ENCODE peak calls at places on chromosomes 11 and 22, in eight cellular contexts. Z is left ventricle myocardium inferior, N is fibroblast of mammary gland, M is pancreas, K is mesendoderm, X is GM12865, C is ovary, O is fibroblast of lung. Q is an unnamed sample.

GRCh38 chr11:2531277-2531986 is 86.6 kb downstream of the KCNQ1 start:
- DNase-seq in K (peak), N (peak), M (peak), C (peak), O (peak), Z (peak), X (peak), Q (peak)

GRCh38 chr11:126993599-126993998 is 7.0 kb downstream of the KIRREL3 start:
- DNase-seq in M (no peak), Z (no peak), X (no peak), C (no peak), O (no peak), K (no peak), N (no peak), Q (no peak)

GRCh38 chr22:25404556-25404922 is 159.9 kb upstream of the GRK3 start:
- DNase-seq in O (no peak), C (no peak), Z (no peak), N (no peak), M (peak), K (no peak), X (no peak), Q (no peak)

GRCh38 chr22:38963872-38964271 is 6.5 kb downstream of the APOBEC3A start:
- DNase-seq in C (no peak), M (no peak), N (no peak), O (no peak), K (no peak), Z (no peak), X (no peak), Q (no peak)

GRCh38 chr11:112735470-112735869 is 225.8 kb upstream of the NCAM1 start:
- DNase-seq in O (no peak), M (no peak), C (no peak), N (no peak), K (no peak), Z (no peak), X (peak), Q (no peak)

GRCh38 chr11:79173615-79174014 is 267.2 kb downstream of the TENM4 start:
- DNase-seq in Z (no peak), N (peak), C (peak), M (no peak), X (no peak), O (peak), K (no peak), Q (no peak)

GRCh38 chr11:6992026-6992425 is 28.1 kb downstream of the ZNF214 start:
- DNase-seq in O (peak), N (peak), K (no peak), M (no peak), C (no peak), X (no peak), Z (no peak), Q (no peak)

GRCh38 chr11:74929431-74930363 is 19.2 kb downstream of the XRRA1 start:
- DNase-seq in Z (peak), X (peak), N (peak), O (peak), C (peak), M (no peak), K (peak), Q (peak)

GRCh38 chr11:36304349-36304748 is 8.3 kb downstream of the PRR5L start:
- DNase-seq in Z (no peak), M (no peak), K (no peak), C (no peak), X (no peak), N (no peak), O (no peak), Q (no peak)

GRCh38 chr11:79902493-79902892 is 461.7 kb upstream of the TENM4 start:
- DNase-seq in K (peak), M (no peak), C (no peak), N (peak), O (peak), X (no peak), Z (no peak), Q (no peak)

GRCh38 chr22:35488513-35488912 is 52.1 kb upstream of the RASD2 start:
- DNase-seq in X (no peak), N (no peak), C (no peak), K (no peak), M (no peak), Z (no peak), O (no peak), Q (no peak)

GRCh38 chr11:126597041-126597440 is 241.6 kb downstream of the ST3GAL4 start:
- DNase-seq in C (no peak), M (no peak), O (no peak), Z (no peak), N (no peak), K (peak), X (no peak), Q (no peak)

GRCh38 chr11:122748968-122749687 is 89.2 kb upstream of the CRTAM start:
- DNase-seq in Z (no peak), K (no peak), C (no peak), M (no peak), N (peak), O (peak), X (peak), Q (peak)

GRCh38 chr11:118138839-118139420 is 13.7 kb downstream of the SCN4B start:
- DNase-seq in K (no peak), Z (no peak), O (no peak), N (no peak), C (no peak), M (no peak), X (no peak), Q (no peak)

GRCh38 chr11:61337706-61338268 is 4.8 kb downstream of the TKFC start:
- DNase-seq in O (no peak), M (no peak), X (no peak), C (no peak), Z (no peak), N (no peak), K (no peak), Q (no peak)

GRCh38 chr11:85627332-85627997 is at the start of gene DLG2:
- DNase-seq in O (peak), X (peak), C (peak), M (peak), N (peak), Z (no peak), K (peak), Q (no peak)

GRCh38 chr11:45339754-45340519 is 53.8 kb upstream of the SYT13 start:
- DNase-seq in X (peak), C (peak), O (peak), M (peak), Z (peak), N (peak), K (peak), Q (peak)

GRCh38 chr11:3894128-3894731 is 38.8 kb downstream of the STIM1 start:
- DNase-seq in Z (peak), M (no peak), N (peak), O (no peak), C (no peak), K (no peak), X (peak), Q (peak)

GRCh38 chr11:94897330-94897768 is 76.0 kb downstream of the CWC15 start:
- DNase-seq in N (peak), K (peak), O (peak), Z (peak), M (no peak), X (peak), C (peak), Q (peak)

GRCh38 chr11:104665631-104666030 is 232.6 kb downstream of the CASP12 start:
- DNase-seq in O (peak), Z (no peak), X (no peak), M (no peak), N (peak), K (no peak), C (no peak), Q (no peak)

GRCh38 chr11:1659478-1659877 is 29.9 kb downstream of the KRTAP5-5 start:
- DNase-seq in C (no peak), Z (no peak), K (no peak), N (no peak), M (peak), O (no peak), X (no peak), Q (peak)

GRCh38 chr11:118514103-118514502 is 13.2 kb upstream of the TTC36 start:
- DNase-seq in M (no peak), K (no peak), C (no peak), N (no peak), X (no peak), O (no peak), Z (no peak), Q (no peak)

GRCh38 chr22:27377501-27377900 is 424.1 kb downstream of the MN1 start:
- DNase-seq in M (peak), Z (no peak), N (no peak), K (no peak), X (no peak), O (no peak), C (no peak), Q (no peak)
- H3K4me3 ChIP-seq in M (peak), Z (no peak), N (no peak), K (no peak), X (no peak), O (no peak), C (no peak), Q (no peak)

GRCh38 chr22:50602338-50602700 is 1.7 kb downstream of the MAPK8IP2 start:
- DNase-seq in N (no peak), C (no peak), O (no peak), M (no peak), K (no peak), X (no peak), Z (no peak), Q (no peak)

GRCh38 chr22:50600967-50601668 is 525 bp downstream of the MAPK8IP2 start:
- DNase-seq in K (no peak), O (no peak), Z (no peak), X (no peak), N (no peak), M (peak), C (peak), Q (no peak)

GRCh38 chr22:50601669-50602337 is 1.2 kb downstream of the MAPK8IP2 start:
- DNase-seq in N (no peak), C (no peak), M (no peak), Z (no peak), K (no peak), X (no peak), O (no peak), Q (no peak)

GRCh38 chr22:50599816-50600454 is 658 bp upstream of the MAPK8IP2 start:
- DNase-seq in X (peak), M (peak), Z (peak), O (no peak), N (no peak), C (peak), K (peak), Q (no peak)

DNA sequence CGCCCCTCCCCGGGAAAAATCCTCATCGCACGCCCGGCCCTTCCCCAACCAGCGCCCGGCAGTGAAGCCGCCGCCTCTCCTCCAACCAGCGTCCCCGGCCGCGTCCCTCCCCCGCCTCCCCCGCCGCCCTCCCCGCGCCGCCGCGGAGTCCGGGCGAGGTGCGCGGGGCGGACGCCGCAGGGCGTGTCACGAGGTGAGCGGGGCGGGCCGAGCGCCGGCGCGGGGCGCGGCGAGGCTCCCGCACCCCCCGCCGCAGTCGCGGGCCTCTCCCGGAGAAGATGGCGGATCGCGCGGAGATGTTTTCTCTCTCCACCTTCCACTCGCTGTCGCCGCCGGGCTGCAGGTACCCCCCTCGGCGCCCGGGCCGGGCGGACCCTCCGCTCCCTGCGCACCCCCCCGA is at the start of gene MAPK8IP2:
- DNase-seq in K (no peak), X (no peak), O (no peak), Z (no peak), N (no peak), C (no peak), M (peak), Q (no peak)
- H3K4me3 ChIP-seq in K (no peak), X (no peak), O (no peak), Z (peak), N (no peak), C (peak), M (peak), Q (no peak)

DNA sequence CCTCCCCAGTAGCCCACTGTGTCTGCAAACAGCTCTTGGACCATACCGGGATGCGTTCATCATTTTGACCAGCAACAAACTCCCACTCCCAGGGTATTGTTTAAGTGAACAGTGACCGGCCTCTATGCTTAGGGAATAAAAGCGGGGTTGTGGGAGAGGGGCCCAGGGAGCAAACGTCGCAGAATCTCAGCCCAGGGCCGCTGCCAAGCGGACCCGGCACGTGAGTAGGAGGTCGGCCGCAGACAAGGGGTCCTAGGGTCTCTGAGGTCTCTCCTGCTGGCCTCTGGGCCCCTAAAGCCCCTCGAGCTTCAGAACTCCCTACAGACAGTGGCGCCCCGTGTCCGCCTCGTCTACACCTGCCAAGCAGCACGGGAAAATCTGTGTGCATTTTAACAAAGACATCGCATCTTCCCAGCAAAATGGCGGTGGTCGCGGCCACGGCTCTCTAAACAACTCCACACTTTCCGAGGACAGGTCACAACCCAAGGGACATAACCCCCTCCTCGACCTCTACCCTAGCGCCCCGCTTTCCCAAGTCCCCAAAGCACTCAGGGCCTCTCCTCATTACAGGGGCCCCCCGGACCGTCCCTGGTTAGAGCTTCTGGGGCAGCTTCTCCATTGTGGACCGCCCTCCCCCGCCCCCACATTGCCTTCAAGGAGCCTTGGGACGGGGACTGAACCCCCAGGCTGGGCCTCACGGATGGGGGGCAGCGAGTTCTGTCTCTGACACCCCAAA is 3.9 kb upstream of the GCAT start:
- DNase-seq in X (no peak), Z (no peak), O (no peak), K (no peak), N (no peak), C (no peak), M (no peak), Q (no peak)
- H3K4me3 ChIP-seq in X (no peak), Z (peak), O (peak), K (no peak), N (no peak), C (no peak), M (peak), Q (peak)

GRCh38 chr11:46588915-46589314 is 4.9 kb downstream of the AMBRA1 start:
- DNase-seq in M (no peak), C (no peak), K (no peak), X (no peak), Z (no peak), N (no peak), O (no peak), Q (no peak)

GRCh38 chr11:46594383-46594718 is 528 bp upstream of the AMBRA1 start:
- DNase-seq in O (no peak), M (no peak), N (no peak), K (no peak), X (no peak), C (no peak), Z (no peak), Q (no peak)

GRCh38 chr11:46593550-46594382 is at the start of gene AMBRA1:
- DNase-seq in M (peak), K (peak), Z (peak), C (peak), N (peak), O (peak), X (peak), Q (peak)

GRCh38 chr11:46588131-46588530 is 5.7 kb downstream of the AMBRA1 start:
- DNase-seq in Z (no peak), O (peak), X (no peak), N (no peak), M (no peak), C (no peak), K (no peak), Q (no peak)

GRCh38 chr11:46590740-46591606 is 2.9 kb downstream of the AMBRA1 start:
- DNase-seq in X (no peak), C (no peak), M (no peak), Z (no peak), K (no peak), O (no peak), N (no peak), Q (no peak)
- H3K4me3 ChIP-seq in X (no peak), C (no peak), M (no peak), Z (peak), K (no peak), O (peak), N (no peak), Q (no peak)

DNA sequence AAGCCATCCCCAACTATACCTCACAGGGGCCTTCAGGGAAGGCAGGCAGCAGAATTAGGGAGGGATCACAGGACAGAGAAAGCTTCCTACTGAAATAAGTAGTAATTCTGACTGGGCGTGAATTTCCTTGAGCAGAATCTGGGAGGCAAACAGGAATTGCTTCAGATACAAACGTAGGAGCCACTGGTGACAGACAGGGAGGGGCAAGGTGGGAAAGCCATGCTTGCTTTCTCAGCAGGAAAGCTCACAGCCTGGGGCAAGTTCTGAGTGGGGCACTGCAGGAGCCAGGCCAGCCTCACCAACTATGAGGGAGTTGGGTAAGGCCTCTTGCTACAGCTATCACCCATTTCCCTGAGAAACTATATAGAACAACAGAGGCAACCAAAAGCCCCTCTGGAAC is 43.6 kb downstream of the ARHGAP32 start:
- DNase-seq in C (no peak), M (no peak), X (no peak), N (no peak), K (peak), O (no peak), Z (no peak), Q (no peak)
- H3K4me3 ChIP-seq in C (no peak), M (no peak), X (no peak), N (no peak), K (no peak), O (no peak), Z (no peak), Q (no peak)

GRCh38 chr11:129323896-129324522 is 51.6 kb upstream of the BARX2 start:
- DNase-seq in O (peak), C (no peak), N (peak), X (no peak), M (no peak), Z (no peak), K (no peak), Q (no peak)
- H3K4me3 ChIP-seq in O (peak), C (no peak), N (no peak), X (no peak), M (no peak), Z (peak), K (no peak), Q (no peak)

GRCh38 chr22:49656291-49656851 is 171.3 kb downstream of the BRD1 start:
- DNase-seq in Z (no peak), N (no peak), K (no peak), M (no peak), X (no peak), O (no peak), C (no peak), Q (no peak)
- H3K4me3 ChIP-seq in Z (peak), N (no peak), K (no peak), M (no peak), X (peak), O (no peak), C (peak), Q (peak)

GRCh38 chr11:62603072-62603408 is 1.4 kb upstream of the MTA2 start:
- DNase-seq in X (no peak), Z (no peak), K (no peak), C (peak), M (no peak), N (no peak), O (no peak), Q (no peak)
- H3K4me3 ChIP-seq in X (no peak), Z (peak), K (no peak), C (peak), M (no peak), N (peak), O (peak), Q (no peak)